ENCODE peak calls at places on chromosome 19, in six cellular contexts. V, I, H, P, Z and L are unnamed samples.

GRCh38 chr19:5694167-5694951 is 4.3 kb downstream of the RPL36 start:
- DNase-seq in P (no peak), V (no peak), H (no peak), I (no peak), Z (no peak), L (no peak)

GRCh38 chr19:6238643-6239281 is 41.0 kb downstream of the MLLT1 start:
- DNase-seq in H (no peak), I (peak), P (no peak), V (no peak), Z (no peak), L (peak)

GRCh38 chr19:39411832-39412099 is 703 bp upstream of the PLEKHG2 start:
- DNase-seq in P (peak), I (peak), Z (peak), H (peak), V (peak), L (peak)

GRCh38 chr19:52343548-52343947 is 7.5 kb downstream of the ZNF610 start:
- DNase-seq in P (peak), I (peak), V (no peak), Z (peak), H (peak), L (peak)

GRCh38 chr19:34508540-34508939 is 27.0 kb downstream of the WTIP start:
- DNase-seq in H (no peak), V (no peak), P (no peak), Z (no peak), I (no peak), L (peak)

GRCh38 chr19:33373701-33374405 is at the start of gene CEBPG:
- DNase-seq in Z (peak), P (peak), I (peak), V (peak), H (peak), L (peak)

GRCh38 chr19:55312621-55313117 is 12.5 kb downstream of the TMEM150B start:
- DNase-seq in Z (no peak), P (no peak), I (no peak), V (no peak), H (no peak), L (no peak)

GRCh38 chr19:48740705-48741030 is 258 bp upstream of the RASIP1 start:
- DNase-seq in Z (no peak), V (no peak), I (no peak), P (no peak), H (no peak), L (no peak)

GRCh38 chr19:8206147-8207087 is 2.8 kb upstream of the CERS4 start:
- DNase-seq in Z (no peak), V (no peak), P (peak), H (no peak), I (no peak), L (no peak)

GRCh38 chr19:16361254-16361653 is 36.6 kb downstream of the KLF2 start:
- DNase-seq in P (no peak), I (no peak), H (no peak), V (no peak), Z (no peak), L (peak)

GRCh38 chr19:9060559-9061340 is 26.1 kb upstream of the OR1M1 start:
- DNase-seq in Z (no peak), H (no peak), P (no peak), I (no peak), V (no peak), L (no peak)